ENCODE peak calls at places on chromosome 2, in four cellular contexts. One of them, this sample, is unnamed.

GRCh38 chr2:119218478-119219064 is 5.1 kb upstream of the STEAP3 start:
- DNase-seq in GM12865: peak; percentile 39
- DNase-seq in NCI-H187: peak; percentile 61
- DNase-seq in NCI-H1694: peak; percentile 84
- DNase-seq in this sample: peak; percentile 63

GRCh38 chr2:15718103-15718943 is 126.7 kb downstream of the DDX1 start:
- DNase-seq in GM12865: no peak
- DNase-seq in NCI-H187: no peak
- DNase-seq in NCI-H1694: no peak
- DNase-seq in this sample: no peak

GRCh38 chr2:195406886-195407603 is 250.0 kb upstream of the SLC39A10 start:
- DNase-seq in GM12865: peak; percentile 24
- DNase-seq in NCI-H187: no peak
- DNase-seq in NCI-H1694: no peak
- DNase-seq in this sample: no peak

GRCh38 chr2:198518935-198519334 is 714.5 kb downstream of the PLCL1 start:
- DNase-seq in GM12865: peak; percentile 5
- DNase-seq in NCI-H187: no peak
- DNase-seq in NCI-H1694: no peak
- DNase-seq in this sample: no peak

GRCh38 chr2:48406096-48406495 is 123.9 kb upstream of the STON1 start:
- DNase-seq in GM12865: peak; percentile 41
- DNase-seq in NCI-H187: no peak
- DNase-seq in NCI-H1694: no peak
- DNase-seq in this sample: no peak

GRCh38 chr2:44759823-44760222 is 181.7 kb upstream of the SIX3 start:
- DNase-seq in GM12865: no peak
- DNase-seq in NCI-H187: no peak
- DNase-seq in NCI-H1694: no peak
- DNase-seq in this sample: no peak

GRCh38 chr2:139293992-139294548 is 513.9 kb upstream of the NXPH2 start:
- DNase-seq in GM12865: no peak
- DNase-seq in NCI-H187: no peak
- DNase-seq in NCI-H1694: no peak
- DNase-seq in this sample: no peak

GRCh38 chr2:236685979-236686520 is 116.4 kb downstream of the ACKR3 start:
- DNase-seq in GM12865: no peak
- DNase-seq in NCI-H187: no peak
- DNase-seq in NCI-H1694: no peak
- DNase-seq in this sample: no peak

GRCh38 chr2:177984739-177985138 is 87.8 kb downstream of the PDE11A start:
- DNase-seq in GM12865: no peak
- DNase-seq in NCI-H187: no peak
- DNase-seq in NCI-H1694: peak; percentile 57
- DNase-seq in this sample: no peak

GRCh38 chr2:168912466-168913170 is 11.5 kb downstream of the G6PC2 start:
- DNase-seq in GM12865: no peak
- DNase-seq in NCI-H187: no peak
- DNase-seq in NCI-H1694: peak; percentile 72
- DNase-seq in this sample: no peak

GRCh38 chr2:230671117-230671516 is 41.5 kb upstream of the CAB39 start:
- DNase-seq in GM12865: no peak
- DNase-seq in NCI-H187: no peak
- DNase-seq in NCI-H1694: no peak
- DNase-seq in this sample: no peak

GRCh38 chr2:16566701-16567100 is 98.9 kb downstream of the CYRIA start:
- DNase-seq in GM12865: no peak
- DNase-seq in NCI-H187: no peak
- DNase-seq in NCI-H1694: no peak
- DNase-seq in this sample: no peak

GRCh38 chr2:197576631-197577030 is 60.8 kb downstream of the MOB4 start:
- DNase-seq in GM12865: no peak
- DNase-seq in NCI-H187: no peak
- DNase-seq in NCI-H1694: no peak
- DNase-seq in this sample: no peak

GRCh38 chr2:216315817-216316603 is 56.3 kb downstream of the MARCHF4 start:
- DNase-seq in GM12865: no peak
- DNase-seq in NCI-H187: no peak
- DNase-seq in NCI-H1694: no peak
- DNase-seq in this sample: no peak

GRCh38 chr2:128780434-128781080 is 461.9 kb upstream of the HS6ST1 start:
- DNase-seq in GM12865: no peak
- DNase-seq in NCI-H187: no peak
- DNase-seq in NCI-H1694: no peak
- DNase-seq in this sample: no peak

GRCh38 chr2:70906439-70907018 is 29.2 kb upstream of the ATP6V1B1 start:
- DNase-seq in GM12865: no peak
- DNase-seq in NCI-H187: no peak
- DNase-seq in NCI-H1694: no peak
- DNase-seq in this sample: no peak

GRCh38 chr2:231687133-231687852 is 21.0 kb upstream of the PTMA start:
- DNase-seq in GM12865: peak; percentile 71
- DNase-seq in NCI-H187: no peak
- DNase-seq in NCI-H1694: peak; percentile 78
- DNase-seq in this sample: peak; percentile 96

GRCh38 chr2:151638188-151638933 is 95.9 kb downstream of the NEB start:
- DNase-seq in GM12865: peak; percentile 61
- DNase-seq in NCI-H187: no peak
- DNase-seq in NCI-H1694: peak; percentile 12
- DNase-seq in this sample: peak; percentile 15

GRCh38 chr2:64405476-64406406 is 48.2 kb upstream of the LGALSL start:
- DNase-seq in GM12865: no peak
- DNase-seq in NCI-H187: no peak
- DNase-seq in NCI-H1694: no peak
- DNase-seq in this sample: no peak

GRCh38 chr2:223383315-223383714 is 218.8 kb downstream of the SCG2 start:
- DNase-seq in GM12865: no peak
- DNase-seq in NCI-H187: no peak
- DNase-seq in NCI-H1694: no peak
- DNase-seq in this sample: no peak

GRCh38 chr2:85523062-85523905 is 15.7 kb upstream of the MAT2A start:
- DNase-seq in GM12865: no peak
- DNase-seq in NCI-H187: no peak
- DNase-seq in NCI-H1694: no peak
- DNase-seq in this sample: no peak

GRCh38 chr2:61645911-61646310 is 107.8 kb upstream of the XPO1 start:
- DNase-seq in GM12865: no peak
- DNase-seq in NCI-H187: no peak
- DNase-seq in NCI-H1694: no peak
- DNase-seq in this sample: no peak

GRCh38 chr2:113266431-113266830 is 12.3 kb downstream of the PAX8 start:
- DNase-seq in GM12865: no peak
- DNase-seq in NCI-H187: no peak
- DNase-seq in NCI-H1694: no peak
- DNase-seq in this sample: no peak

GRCh38 chr2:234950730-234951385 is 959 bp upstream of the SH3BP4 start:
- DNase-seq in GM12865: no peak
- DNase-seq in NCI-H187: no peak
- DNase-seq in NCI-H1694: no peak
- DNase-seq in this sample: no peak

GRCh38 chr2:45748239-45748638 is 96.8 kb downstream of the PRKCE start:
- DNase-seq in GM12865: no peak
- DNase-seq in NCI-H187: no peak
- DNase-seq in NCI-H1694: no peak
- DNase-seq in this sample: no peak

GRCh38 chr2:73176205-73176880 is 26.0 kb upstream of the NOTO start:
- DNase-seq in GM12865: peak; percentile 35
- DNase-seq in NCI-H187: no peak
- DNase-seq in NCI-H1694: no peak
- DNase-seq in this sample: peak; percentile 32

GRCh38 chr2:67945976-67946375 is 116.8 kb downstream of the C1D start:
- DNase-seq in GM12865: no peak
- DNase-seq in NCI-H187: peak; percentile 22
- DNase-seq in NCI-H1694: no peak
- DNase-seq in this sample: no peak

GRCh38 chr2:120910956-120911951 is 175.6 kb downstream of the GLI2 start:
- DNase-seq in GM12865: no peak
- DNase-seq in NCI-H187: no peak
- DNase-seq in NCI-H1694: no peak
- DNase-seq in this sample: no peak

GRCh38 chr2:188050716-188051115 is 241.0 kb upstream of the GULP1 start:
- DNase-seq in GM12865: no peak
- DNase-seq in NCI-H187: no peak
- DNase-seq in NCI-H1694: no peak
- DNase-seq in this sample: no peak

GRCh38 chr2:1341409-1342120 is 71.7 kb upstream of the TPO start:
- DNase-seq in GM12865: no peak
- DNase-seq in NCI-H187: no peak
- DNase-seq in NCI-H1694: no peak
- DNase-seq in this sample: no peak

GRCh38 chr2:9003616-9004337 is at the start of gene MBOAT2:
- DNase-seq in GM12865: peak; percentile 87
- DNase-seq in NCI-H187: peak; percentile 75
- DNase-seq in NCI-H1694: peak; percentile 89
- DNase-seq in this sample: no peak